ENCODE peak calls at places on chromosomes 12 and 14, in five cellular contexts. One of them, this sample, is unnamed.
A peak's percentile ranks its signal among the peaks of the same experiment; 100 is the strongest.

GRCh38 chr14:77025744-77026165 is 2.8 kb downstream of the IRF2BPL start:
- DNase-seq in cardiac muscle cell: peak; percentile 42
- DNase-seq in RPMI8226: no peak
- DNase-seq in stimulated activated CD4-positive, alpha-beta T cell treated with anti-CD3 and anti-CD28 coated beads, Interleukin-4, amount 100 ng/mL, for 48 hours: no peak
- DNase-seq in activated naive CD8-positive, alpha-beta T cell treated with anti-CD3 and anti-CD28 coated beads, Interleukin-2, amount 50 U/mL, for 16 hours: no peak
- DNase-seq in this sample: no peak

GRCh38 chr12:109943811-109944210 is 43.7 kb downstream of the TCHP start:
- DNase-seq in RPMI8226: no peak
- DNase-seq in cardiac muscle cell: peak; percentile 17
- DNase-seq in activated naive CD8-positive, alpha-beta T cell treated with anti-CD3 and anti-CD28 coated beads, Interleukin-2, amount 50 U/mL, for 16 hours: no peak
- DNase-seq in stimulated activated CD4-positive, alpha-beta T cell treated with anti-CD3 and anti-CD28 coated beads, Interleukin-4, amount 100 ng/mL, for 48 hours: no peak
- DNase-seq in this sample: no peak

GRCh38 chr14:32621585-32621984 is 292.5 kb downstream of the AKAP6 start:
- DNase-seq in RPMI8226: no peak
- DNase-seq in activated naive CD8-positive, alpha-beta T cell treated with anti-CD3 and anti-CD28 coated beads, Interleukin-2, amount 50 U/mL, for 16 hours: no peak
- DNase-seq in stimulated activated CD4-positive, alpha-beta T cell treated with anti-CD3 and anti-CD28 coated beads, Interleukin-4, amount 100 ng/mL, for 48 hours: no peak
- DNase-seq in cardiac muscle cell: no peak
- DNase-seq in this sample: no peak

GRCh38 chr14:101408077-101408831 is 153.0 kb upstream of the DIO3 start:
- DNase-seq in RPMI8226: no peak
- DNase-seq in stimulated activated CD4-positive, alpha-beta T cell treated with anti-CD3 and anti-CD28 coated beads, Interleukin-4, amount 100 ng/mL, for 48 hours: no peak
- DNase-seq in activated naive CD8-positive, alpha-beta T cell treated with anti-CD3 and anti-CD28 coated beads, Interleukin-2, amount 50 U/mL, for 16 hours: no peak
- DNase-seq in cardiac muscle cell: no peak
- DNase-seq in this sample: peak; percentile 63

GRCh38 chr14:91320266-91320665 is 75.8 kb upstream of the GPR68 start:
- DNase-seq in cardiac muscle cell: no peak
- DNase-seq in stimulated activated CD4-positive, alpha-beta T cell treated with anti-CD3 and anti-CD28 coated beads, Interleukin-4, amount 100 ng/mL, for 48 hours: no peak
- DNase-seq in activated naive CD8-positive, alpha-beta T cell treated with anti-CD3 and anti-CD28 coated beads, Interleukin-2, amount 50 U/mL, for 16 hours: no peak
- DNase-seq in RPMI8226: no peak
- DNase-seq in this sample: no peak

GRCh38 chr12:121718653-121719239 is 6.2 kb downstream of the TMEM120B start:
- DNase-seq in cardiac muscle cell: no peak
- DNase-seq in stimulated activated CD4-positive, alpha-beta T cell treated with anti-CD3 and anti-CD28 coated beads, Interleukin-4, amount 100 ng/mL, for 48 hours: no peak
- DNase-seq in RPMI8226: peak; percentile 92
- DNase-seq in activated naive CD8-positive, alpha-beta T cell treated with anti-CD3 and anti-CD28 coated beads, Interleukin-2, amount 50 U/mL, for 16 hours: no peak
- DNase-seq in this sample: no peak

GRCh38 chr14:92511472-92512247 is 1.9 kb upstream of the RIN3 start:
- DNase-seq in stimulated activated CD4-positive, alpha-beta T cell treated with anti-CD3 and anti-CD28 coated beads, Interleukin-4, amount 100 ng/mL, for 48 hours: no peak
- DNase-seq in RPMI8226: no peak
- DNase-seq in activated naive CD8-positive, alpha-beta T cell treated with anti-CD3 and anti-CD28 coated beads, Interleukin-2, amount 50 U/mL, for 16 hours: no peak
- DNase-seq in cardiac muscle cell: no peak
- DNase-seq in this sample: peak; percentile 75

GRCh38 chr12:52264435-52264825 is 10.0 kb upstream of the KRT86 start:
- DNase-seq in RPMI8226: peak; percentile 72
- DNase-seq in activated naive CD8-positive, alpha-beta T cell treated with anti-CD3 and anti-CD28 coated beads, Interleukin-2, amount 50 U/mL, for 16 hours: no peak
- DNase-seq in cardiac muscle cell: no peak
- DNase-seq in stimulated activated CD4-positive, alpha-beta T cell treated with anti-CD3 and anti-CD28 coated beads, Interleukin-4, amount 100 ng/mL, for 48 hours: no peak
- DNase-seq in this sample: no peak

GRCh38 chr12:56042430-56043203 is 899 bp downstream of the RPS26 start:
- DNase-seq in RPMI8226: no peak
- DNase-seq in activated naive CD8-positive, alpha-beta T cell treated with anti-CD3 and anti-CD28 coated beads, Interleukin-2, amount 50 U/mL, for 16 hours: no peak
- DNase-seq in cardiac muscle cell: no peak
- DNase-seq in stimulated activated CD4-positive, alpha-beta T cell treated with anti-CD3 and anti-CD28 coated beads, Interleukin-4, amount 100 ng/mL, for 48 hours: no peak
- DNase-seq in this sample: no peak

GRCh38 chr14:70425349-70425748 is 8.5 kb upstream of the SYNJ2BP start:
- DNase-seq in activated naive CD8-positive, alpha-beta T cell treated with anti-CD3 and anti-CD28 coated beads, Interleukin-2, amount 50 U/mL, for 16 hours: no peak
- DNase-seq in RPMI8226: peak; percentile 17
- DNase-seq in cardiac muscle cell: peak; percentile 8
- DNase-seq in stimulated activated CD4-positive, alpha-beta T cell treated with anti-CD3 and anti-CD28 coated beads, Interleukin-4, amount 100 ng/mL, for 48 hours: no peak
- DNase-seq in this sample: no peak

GRCh38 chr14:44662250-44662891 is 155.3 kb upstream of the FSCB start:
- DNase-seq in RPMI8226: no peak
- DNase-seq in activated naive CD8-positive, alpha-beta T cell treated with anti-CD3 and anti-CD28 coated beads, Interleukin-2, amount 50 U/mL, for 16 hours: no peak
- DNase-seq in cardiac muscle cell: no peak
- DNase-seq in stimulated activated CD4-positive, alpha-beta T cell treated with anti-CD3 and anti-CD28 coated beads, Interleukin-4, amount 100 ng/mL, for 48 hours: no peak
- DNase-seq in this sample: no peak

GRCh38 chr14:94132285-94132887 is 3.0 kb upstream of the IFI27L2 start:
- DNase-seq in cardiac muscle cell: peak; percentile 72
- DNase-seq in stimulated activated CD4-positive, alpha-beta T cell treated with anti-CD3 and anti-CD28 coated beads, Interleukin-4, amount 100 ng/mL, for 48 hours: peak; percentile 43
- DNase-seq in RPMI8226: peak; percentile 67
- DNase-seq in activated naive CD8-positive, alpha-beta T cell treated with anti-CD3 and anti-CD28 coated beads, Interleukin-2, amount 50 U/mL, for 16 hours: peak; percentile 31
- DNase-seq in this sample: peak; percentile 28

GRCh38 chr12:58523360-58523759 is 396.9 kb downstream of the LRIG3 start:
- DNase-seq in stimulated activated CD4-positive, alpha-beta T cell treated with anti-CD3 and anti-CD28 coated beads, Interleukin-4, amount 100 ng/mL, for 48 hours: no peak
- DNase-seq in activated naive CD8-positive, alpha-beta T cell treated with anti-CD3 and anti-CD28 coated beads, Interleukin-2, amount 50 U/mL, for 16 hours: no peak
- DNase-seq in RPMI8226: no peak
- DNase-seq in cardiac muscle cell: no peak
- DNase-seq in this sample: no peak

GRCh38 chr14:58331111-58331510 is 32.8 kb downstream of the ARID4A start:
- DNase-seq in cardiac muscle cell: peak; percentile 80
- DNase-seq in activated naive CD8-positive, alpha-beta T cell treated with anti-CD3 and anti-CD28 coated beads, Interleukin-2, amount 50 U/mL, for 16 hours: peak; percentile 63
- DNase-seq in stimulated activated CD4-positive, alpha-beta T cell treated with anti-CD3 and anti-CD28 coated beads, Interleukin-4, amount 100 ng/mL, for 48 hours: peak; percentile 67
- DNase-seq in RPMI8226: peak; percentile 96
- DNase-seq in this sample: peak; percentile 20

GRCh38 chr14:74595006-74595735 is 16.9 kb downstream of the LTBP2 start:
- DNase-seq in activated naive CD8-positive, alpha-beta T cell treated with anti-CD3 and anti-CD28 coated beads, Interleukin-2, amount 50 U/mL, for 16 hours: no peak
- DNase-seq in RPMI8226: no peak
- DNase-seq in stimulated activated CD4-positive, alpha-beta T cell treated with anti-CD3 and anti-CD28 coated beads, Interleukin-4, amount 100 ng/mL, for 48 hours: no peak
- DNase-seq in cardiac muscle cell: no peak
- DNase-seq in this sample: no peak

GRCh38 chr12:111298583-111299436 is 70.1 kb downstream of the PHETA1 start:
- DNase-seq in activated naive CD8-positive, alpha-beta T cell treated with anti-CD3 and anti-CD28 coated beads, Interleukin-2, amount 50 U/mL, for 16 hours: peak; percentile 31
- DNase-seq in RPMI8226: peak; percentile 69
- DNase-seq in stimulated activated CD4-positive, alpha-beta T cell treated with anti-CD3 and anti-CD28 coated beads, Interleukin-4, amount 100 ng/mL, for 48 hours: peak; percentile 49
- DNase-seq in cardiac muscle cell: peak; percentile 79
- DNase-seq in this sample: no peak

GRCh38 chr12:107200394-107200793 is 107.0 kb upstream of the CRY1 start:
- DNase-seq in RPMI8226: no peak
- DNase-seq in activated naive CD8-positive, alpha-beta T cell treated with anti-CD3 and anti-CD28 coated beads, Interleukin-2, amount 50 U/mL, for 16 hours: no peak
- DNase-seq in stimulated activated CD4-positive, alpha-beta T cell treated with anti-CD3 and anti-CD28 coated beads, Interleukin-4, amount 100 ng/mL, for 48 hours: no peak
- DNase-seq in cardiac muscle cell: no peak
- DNase-seq in this sample: peak; percentile 79

GRCh38 chr12:8145754-8146415 is 10.9 kb upstream of the ZNF705A start:
- DNase-seq in stimulated activated CD4-positive, alpha-beta T cell treated with anti-CD3 and anti-CD28 coated beads, Interleukin-4, amount 100 ng/mL, for 48 hours: no peak
- DNase-seq in RPMI8226: no peak
- DNase-seq in cardiac muscle cell: no peak
- DNase-seq in activated naive CD8-positive, alpha-beta T cell treated with anti-CD3 and anti-CD28 coated beads, Interleukin-2, amount 50 U/mL, for 16 hours: no peak
- DNase-seq in this sample: no peak

GRCh38 chr12:105705765-105706164 is 375.3 kb downstream of the C12orf75 start:
- DNase-seq in cardiac muscle cell: peak; percentile 73
- DNase-seq in activated naive CD8-positive, alpha-beta T cell treated with anti-CD3 and anti-CD28 coated beads, Interleukin-2, amount 50 U/mL, for 16 hours: no peak
- DNase-seq in stimulated activated CD4-positive, alpha-beta T cell treated with anti-CD3 and anti-CD28 coated beads, Interleukin-4, amount 100 ng/mL, for 48 hours: no peak
- DNase-seq in RPMI8226: peak; percentile 16
- DNase-seq in this sample: no peak

GRCh38 chr12:132117558-132117875 is 26.6 kb downstream of the DDX51 start:
- DNase-seq in stimulated activated CD4-positive, alpha-beta T cell treated with anti-CD3 and anti-CD28 coated beads, Interleukin-4, amount 100 ng/mL, for 48 hours: no peak
- DNase-seq in RPMI8226: no peak
- DNase-seq in activated naive CD8-positive, alpha-beta T cell treated with anti-CD3 and anti-CD28 coated beads, Interleukin-2, amount 50 U/mL, for 16 hours: no peak
- DNase-seq in cardiac muscle cell: no peak
- DNase-seq in this sample: no peak

GRCh38 chr12:106389181-106389580 is 31.6 kb downstream of the POLR3B start:
- DNase-seq in cardiac muscle cell: no peak
- DNase-seq in activated naive CD8-positive, alpha-beta T cell treated with anti-CD3 and anti-CD28 coated beads, Interleukin-2, amount 50 U/mL, for 16 hours: no peak
- DNase-seq in RPMI8226: no peak
- DNase-seq in stimulated activated CD4-positive, alpha-beta T cell treated with anti-CD3 and anti-CD28 coated beads, Interleukin-4, amount 100 ng/mL, for 48 hours: no peak
- DNase-seq in this sample: no peak

This sample was measured in HS-5.